ENCODE peak calls at places on chromosome 12, in four cellular contexts. B, Q, S and T are unnamed samples.

GRCh38 chr12:15541996-15542631 is 219.8 kb downstream of the PTPRO start:
- DNase-seq in S (no peak), B (no peak), Q (no peak), T (no peak)

GRCh38 chr12:3225154-3225795 is 148.1 kb downstream of the TSPAN9 start:
- DNase-seq in Q (no peak), S (no peak), B (no peak), T (no peak)

GRCh38 chr12:9651265-9651729 is 18.2 kb upstream of the CLEC2D start:
- DNase-seq in Q (no peak), S (no peak), B (no peak), T (no peak)

GRCh38 chr12:122003646-122004611 is 17.8 kb upstream of the BCL7A start:
- DNase-seq in S (peak), B (no peak), Q (no peak), T (no peak)

GRCh38 chr12:52976574-52977071 is 27.7 kb downstream of the KRT18 start:
- DNase-seq in S (no peak), Q (no peak), B (no peak), T (no peak)

GRCh38 chr12:78696267-78696666 is 168.3 kb upstream of the SYT1 start:
- DNase-seq in B (no peak), Q (no peak), S (no peak), T (no peak)

GRCh38 chr12:10191865-10192264 is 13.0 kb downstream of the TMEM52B start:
- DNase-seq in S (no peak), Q (no peak), B (no peak), T (no peak)

GRCh38 chr12:55974308-55974724 is 438 bp downstream of the RAB5B start:
- DNase-seq in S (no peak), Q (peak), B (no peak), T (peak)

GRCh38 chr12:25970916-25971674 is 12.6 kb downstream of the RASSF8 start:
- DNase-seq in B (no peak), Q (no peak), S (no peak), T (no peak)
- TF ChIP-seq MAX in B (no peak), Q (no peak), S (no peak), T (no peak)

GRCh38 chr12:28781671-28782652 is 367.1 kb upstream of the FAR2 start:
- DNase-seq in S (no peak), B (no peak), Q (no peak), T (no peak)
- TF ChIP-seq RCOR1 in S (no peak), B (no peak), Q (no peak), T (no peak)

GRCh38 chr12:57632898-57633825 is at the start of gene B4GALNT1:
- DNase-seq in S (peak), Q (peak), B (no peak), T (peak)

GRCh38 chr12:57629897-57630471 is 3.0 kb downstream of the B4GALNT1 start:
- DNase-seq in Q (no peak), B (no peak), S (no peak), T (peak)

GRCh38 chr12:57630891-57631433 is 2.0 kb downstream of the B4GALNT1 start:
- DNase-seq in S (no peak), Q (no peak), B (no peak), T (peak)

GRCh38 chr12:57631566-57632368 is 1.2 kb downstream of the B4GALNT1 start:
- DNase-seq in B (no peak), S (no peak), Q (no peak), T (peak)

GRCh38 chr12:57632369-57632897 is 568 bp downstream of the B4GALNT1 start:
- DNase-seq in B (no peak), S (peak), Q (no peak), T (peak)
- TF ChIP-seq MAX in B (no peak), S (no peak), Q (no peak), T (no peak)

DNA sequence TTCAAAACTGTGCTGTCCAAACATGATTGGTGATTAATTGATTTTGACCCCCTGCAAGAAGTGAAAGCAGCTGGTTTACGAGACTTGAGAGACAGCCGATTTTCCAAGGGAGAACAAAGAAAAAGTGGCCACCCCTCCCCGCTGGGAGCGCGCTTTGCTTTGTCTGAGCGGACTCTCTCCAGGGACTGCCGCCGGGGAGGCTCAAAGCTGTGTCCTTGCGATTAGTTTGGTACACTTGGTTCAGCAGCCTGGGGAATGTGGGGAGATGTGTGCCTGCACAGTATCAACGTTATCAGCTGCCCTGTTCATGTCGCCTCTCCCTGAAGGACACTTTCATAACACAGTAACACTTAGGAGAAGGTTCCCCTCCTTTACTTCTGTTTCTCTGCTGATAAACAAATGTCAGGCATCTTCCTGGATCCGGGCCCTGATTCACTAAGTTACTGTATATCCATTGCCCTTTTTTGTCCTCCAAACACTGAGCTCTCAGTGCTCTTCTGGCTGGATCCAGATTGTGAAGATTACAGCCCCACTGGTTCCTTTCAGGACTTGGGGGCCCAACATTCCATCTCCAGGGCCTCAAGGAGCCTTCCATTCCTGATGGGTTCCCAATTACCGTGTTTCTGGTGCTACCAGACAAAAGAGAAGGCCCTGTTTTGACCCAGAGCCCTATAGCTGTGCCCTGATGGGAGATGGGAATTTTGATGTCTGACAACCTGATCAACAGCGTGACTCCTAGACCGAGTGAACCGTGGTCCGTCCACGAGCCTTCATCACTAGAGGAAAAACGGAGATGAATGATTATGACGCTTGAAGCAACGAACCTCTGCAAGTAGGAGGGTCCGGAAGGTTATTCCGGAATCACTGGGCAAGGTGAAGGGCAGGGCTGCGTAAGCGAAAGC is 31.7 kb upstream of the TUBA1C start:
- DNase-seq in S (peak), B (no peak), Q (no peak), T (peak)
- TF ChIP-seq RCOR1 in S (peak), B (no peak), Q (no peak), T (peak)